ENCODE peak calls at places on chromosome 15, in six cellular contexts. P is ovary, K is HepG2, J is fibroblast of lung, M is coronary artery, H is WERI-Rb-1. F is an unnamed sample.
A peak's percentile ranks its signal among the peaks of the same experiment; 100 is the strongest.

GRCh38 chr15:43762824-43763223 is 13.9 kb downstream of the ELL3 start:
- DNase-seq in J (peak; percentile 24), P (no peak), M (no peak), H (no peak), K (no peak), F (no peak)

GRCh38 chr15:95932676-95933075 is 397.8 kb upstream of the NR2F2 start:
- DNase-seq in P (no peak), H (no peak), J (peak; percentile 88), M (no peak), K (no peak), F (no peak)

GRCh38 chr15:96264801-96265515 is 65.5 kb upstream of the NR2F2 start:
- DNase-seq in P (no peak), M (no peak), J (peak; percentile 81), H (no peak), K (peak; percentile 94), F (no peak)

GRCh38 chr15:89486726-89487050 is 9.7 kb downstream of the RHCG start:
- DNase-seq in P (no peak), K (no peak), M (no peak), H (no peak), J (no peak), F (peak; percentile 18)

GRCh38 chr15:64636101-64636500 is 139.3 kb downstream of the RBPMS2 start:
- DNase-seq in P (no peak), H (no peak), M (no peak), J (peak; percentile 19), K (no peak), F (no peak)

GRCh38 chr15:100733786-100734185 is 131.4 kb downstream of the ASB7 start:
- DNase-seq in P (no peak), H (no peak), M (no peak), J (peak; percentile 67), K (no peak), F (no peak)

GRCh38 chr15:40443846-40444245 is 3.1 kb downstream of the BAHD1 start:
- DNase-seq in J (peak; percentile 85), K (no peak), P (no peak), H (no peak), M (no peak), F (no peak)

GRCh38 chr15:40539030-40539429 is 25.8 kb downstream of the CCDC32 start:
- DNase-seq in J (no peak), M (no peak), P (no peak), K (no peak), H (no peak), F (no peak)

GRCh38 chr15:70355275-70355795 is 257.6 kb upstream of the TLE3 start:
- DNase-seq in P (no peak), K (no peak), M (peak; percentile 47), J (no peak), H (no peak), F (no peak)

GRCh38 chr15:45734244-45734643 is 99.4 kb downstream of the SQOR start:
- DNase-seq in M (no peak), H (no peak), K (no peak), P (no peak), J (no peak), F (peak; percentile 24)

GRCh38 chr15:68635142-68635541 is 56.3 kb downstream of the CORO2B start:
- DNase-seq in P (peak; percentile 65), K (no peak), M (no peak), H (no peak), J (no peak), F (no peak)

GRCh38 chr15:48972750-48973503 is 9.2 kb upstream of the SHC4 start:
- DNase-seq in H (no peak), J (no peak), M (no peak), K (no peak), P (no peak), F (no peak)

GRCh38 chr15:78668987-78669386 is 28.0 kb upstream of the CHRNB4 start:
- DNase-seq in J (no peak), H (no peak), M (no peak), K (no peak), P (no peak), F (no peak)

GRCh38 chr15:84783493-84784251 is 33.5 kb upstream of the ALPK3 start:
- DNase-seq in K (no peak), J (no peak), P (no peak), H (no peak), M (no peak), F (no peak)

GRCh38 chr15:32843211-32843907 is 125.6 kb downstream of the GREM1 start:
- DNase-seq in H (no peak), M (no peak), P (no peak), J (no peak), K (no peak), F (no peak)

GRCh38 chr15:69666921-69667811 is 214.5 kb downstream of the RPLP1 start:
- DNase-seq in J (no peak), M (peak; percentile 73), H (no peak), K (no peak), P (no peak), F (peak; percentile 80)

GRCh38 chr15:41806291-41807181 is 21.4 kb upstream of the JMJD7 start:
- DNase-seq in M (no peak), P (no peak), K (peak; percentile 34), H (peak; percentile 49), J (no peak), F (no peak)

GRCh38 chr15:78358114-78358513 is 18.0 kb downstream of the CRABP1 start:
- DNase-seq in J (no peak), M (no peak), P (no peak), H (no peak), K (peak; percentile 48), F (no peak)

GRCh38 chr15:82159922-82160321 is 102.6 kb downstream of the EFL1 start:
- DNase-seq in P (no peak), H (no peak), J (peak; percentile 100), K (no peak), M (no peak), F (no peak)

GRCh38 chr15:77083381-77084160 is 12.7 kb upstream of the TSPAN3 start:
- DNase-seq in K (peak; percentile 75), J (peak; percentile 76), P (peak; percentile 64), H (no peak), M (peak; percentile 89), F (no peak)

GRCh38 chr15:83775738-83776137 is 121.8 kb downstream of the ADAMTSL3 start:
- DNase-seq in J (no peak), K (no peak), M (no peak), P (no peak), H (no peak), F (no peak)

DNA sequence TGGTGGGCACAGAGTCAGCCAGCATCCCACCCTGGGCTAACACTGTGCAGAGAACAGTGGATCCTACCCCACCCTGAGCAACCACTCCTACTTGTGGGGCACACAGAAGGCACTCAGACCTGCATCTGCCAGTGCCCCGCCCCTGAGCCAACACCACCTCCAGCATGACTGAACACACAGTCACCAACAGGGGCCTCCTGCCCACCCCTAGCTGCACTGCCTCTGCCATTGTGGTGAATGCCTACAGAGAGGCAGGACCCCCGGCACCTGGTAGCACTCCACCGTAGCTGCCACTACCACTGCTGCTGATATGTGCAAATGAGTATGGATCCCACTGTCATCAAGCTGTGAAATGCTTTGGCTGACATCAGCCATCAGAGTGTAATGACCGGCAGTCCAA is 123.1 kb downstream of the ADAMTSL3 start:
- DNase-seq in K (no peak), J (no peak), H (no peak), M (no peak), P (no peak), F (no peak)
- H3K4me3 ChIP-seq in K (no peak overlapping the region), J (no peak overlapping the region), H (no peak overlapping the region), M (no peak overlapping the region), P (no peak overlapping the region), F (no peak overlapping the region)

GRCh38 chr15:31216210-31216911 is 110.3 kb upstream of the KLF13 start:
- DNase-seq in P (peak; percentile 78), K (peak; percentile 83), H (peak; percentile 39), M (peak; percentile 91), J (peak; percentile 24), F (peak; percentile 74)

GRCh38 chr15:31212956-31213694 is 111.6 kb upstream of the TRPM1 start:
- DNase-seq in J (no peak), H (no peak), K (no peak), P (no peak), M (no peak), F (no peak)

GRCh38 chr15:31214158-31214863 is 112.3 kb upstream of the KLF13 start:
- DNase-seq in M (no peak), H (no peak), J (no peak), P (no peak), K (no peak), F (no peak)

GRCh38 chr15:31215490-31216209 is 111.0 kb upstream of the KLF13 start:
- DNase-seq in J (peak; percentile 45), H (peak; percentile 82), K (peak; percentile 54), M (peak; percentile 88), P (peak; percentile 66), F (peak; percentile 84)

DNA sequence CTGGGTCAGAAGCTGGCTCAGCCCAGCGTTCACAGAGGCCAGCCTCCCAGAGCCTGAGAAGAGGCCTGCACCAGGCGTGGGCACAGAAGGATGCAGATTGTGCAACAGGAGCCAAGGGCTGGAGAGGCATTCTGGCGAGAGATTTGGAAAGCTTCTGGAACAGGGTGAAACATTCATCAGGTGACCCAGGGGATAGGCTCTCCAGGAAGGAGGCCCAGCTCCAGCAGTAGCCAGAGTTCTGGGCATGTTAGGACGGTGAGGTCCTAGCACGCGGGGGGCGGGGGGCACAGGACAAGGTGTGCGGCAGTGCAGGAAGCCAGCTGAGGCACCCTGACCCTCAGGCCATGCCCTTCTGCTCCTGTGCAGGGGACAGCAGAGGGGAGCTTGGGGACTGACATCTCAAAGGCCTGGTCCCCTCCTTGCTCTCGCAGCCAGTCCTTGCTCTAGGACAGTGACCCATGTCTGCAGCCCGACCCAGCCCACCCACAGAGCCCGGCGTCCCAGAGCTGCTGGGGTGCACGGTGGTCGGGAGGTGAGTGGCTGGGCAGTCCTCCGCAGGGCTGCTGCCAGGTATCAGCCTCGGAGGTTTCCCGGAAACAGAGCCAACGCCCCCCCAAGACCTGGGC is 111.7 kb upstream of the KLF13 start:
- DNase-seq in J (no peak), K (no peak), P (peak; percentile 24), M (no peak), H (no peak), F (no peak)
- H3K4me3 ChIP-seq in J (no peak overlapping the region), K (peak overlapping the region; percentile 66), P (peak overlapping the region; percentile 42), M (peak overlapping the region; percentile 79), H (peak overlapping the region; percentile 52), F (peak overlapping the region; percentile 74)

GRCh38 chr15:23566070-23567050 is 886 bp downstream of the MKRN3 start:
- DNase-seq in H (peak; percentile 82), J (peak; percentile 60), P (no peak), K (peak; percentile 60), M (no peak), F (no peak)
- H3K4me3 ChIP-seq in H (peak overlapping the region; percentile 94), J (no peak overlapping the region), P (peak overlapping the region; percentile 18), K (peak overlapping the region; percentile 76), M (peak overlapping the region; percentile 14), F (no peak overlapping the region)

DNA sequence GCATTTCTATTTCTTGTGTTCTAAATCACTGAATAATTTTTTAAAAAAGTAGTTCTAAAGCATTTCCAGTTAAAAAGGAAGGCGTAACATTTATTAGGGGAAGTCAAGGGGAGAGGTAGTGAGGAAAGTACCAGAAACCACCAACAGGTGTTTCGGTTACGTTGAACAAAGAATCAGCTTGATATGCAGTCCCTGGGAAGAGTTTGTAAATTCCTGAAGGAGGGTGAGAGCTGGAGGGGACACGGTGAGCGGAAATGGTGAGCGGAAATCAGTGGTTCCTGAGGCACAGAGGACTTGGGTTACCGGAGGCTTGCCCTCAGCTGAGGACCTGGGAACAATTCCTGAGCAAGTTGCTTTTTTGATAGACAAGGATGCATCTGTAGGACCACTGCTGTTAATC is 17.8 kb downstream of the MAP2K1 start:
- DNase-seq in M (no peak), K (no peak), P (no peak), J (no peak), H (no peak), F (no peak)
- H3K4me3 ChIP-seq in M (no peak overlapping the region), K (no peak overlapping the region), P (no peak overlapping the region), J (no peak overlapping the region), H (no peak overlapping the region), F (no peak overlapping the region)

GRCh38 chr15:80071652-80072051 is 12.2 kb downstream of the ZFAND6 start:
- DNase-seq in J (no peak), H (no peak), K (no peak), M (no peak), P (no peak), F (no peak)
- H3K4me3 ChIP-seq in J (no peak overlapping the region), H (no peak overlapping the region), K (peak overlapping the region; percentile 41), M (no peak overlapping the region), P (no peak overlapping the region), F (peak overlapping the region; percentile 58)

F was measured in MM.1S.